ENCODE peak calls at places on chromosomes 3 and 15, in six cellular contexts. Q, S, Z, N, L and R are unnamed samples.
A peak's percentile ranks its signal among the peaks of the same experiment; 100 is the strongest.

GRCh38 chr3:195001961-195002861 is 268.7 kb downstream of the XXYLT1 start:
- DNase-seq in Q (peak; percentile 35), S (peak; percentile 73), Z (peak; percentile 90), N (peak; percentile 34), L (peak; percentile 57), R (peak; percentile 58)

GRCh38 chr3:194042947-194043346 is 93.0 kb upstream of the HES1 start:
- DNase-seq in Q (peak; percentile 87), S (no peak), Z (no peak), N (peak; percentile 83), L (no peak), R (no peak)

GRCh38 chr15:84598993-84599392 is 1.8 kb upstream of the ZSCAN2 start:
- DNase-seq in Q (peak; percentile 74), S (peak; percentile 62), Z (peak; percentile 27), N (peak; percentile 66), L (no peak), R (no peak)

GRCh38 chr3:15175590-15175989 is 30.5 kb upstream of the CAPN7 start:
- DNase-seq in Q (no peak), S (no peak), Z (no peak), N (no peak), L (no peak), R (no peak)

GRCh38 chr15:77243716-77244401 is 172.9 kb upstream of the TSPAN3 start:
- DNase-seq in Q (no peak), S (no peak), Z (no peak), N (no peak), L (no peak), R (no peak)

GRCh38 chr3:13161021-13161759 is 88.0 kb upstream of the IQSEC1 start:
- DNase-seq in Q (no peak), S (no peak), Z (peak; percentile 16), N (no peak), L (no peak), R (no peak)

GRCh38 chr3:95049841-95050240 is 987.0 kb downstream of the NSUN3 start:
- DNase-seq in Q (no peak), S (no peak), Z (no peak), N (no peak), L (no peak), R (peak; percentile 0)

GRCh38 chr3:122760457-122761271 is 33.0 kb downstream of the HSPBAP1 start:
- DNase-seq in Q (no peak), S (no peak), Z (peak; percentile 50), N (no peak), L (no peak), R (peak; percentile 83)

GRCh38 chr3:171646357-171647133 is 163.7 kb downstream of the PLD1 start:
- DNase-seq in Q (peak; percentile 79), S (peak; percentile 59), Z (no peak), N (peak; percentile 80), L (no peak), R (no peak)

GRCh38 chr15:64334530-64334929 is 21.4 kb downstream of the CSNK1G1 start:
- DNase-seq in Q (no peak), S (no peak), Z (no peak), N (no peak), L (no peak), R (no peak)

GRCh38 chr15:73983211-73983727 is 8.8 kb downstream of the STOML1 start:
- DNase-seq in Q (peak; percentile 78), S (peak; percentile 74), Z (peak; percentile 91), N (peak; percentile 77), L (peak; percentile 71), R (peak; percentile 48)

GRCh38 chr15:50302581-50302980 is 37.1 kb upstream of the HDC start:
- DNase-seq in Q (no peak), S (no peak), Z (no peak), N (no peak), L (no peak), R (no peak)

GRCh38 chr3:152377184-152377570 is 108.4 kb downstream of the MBNL1 start:
- DNase-seq in Q (no peak), S (no peak), Z (no peak), N (no peak), L (no peak), R (no peak)

GRCh38 chr3:152374260-152374990 is 105.7 kb downstream of the MBNL1 start:
- DNase-seq in Q (peak; percentile 40), S (no peak), Z (no peak), N (no peak), L (no peak), R (no peak)

GRCh38 chr3:152373379-152373778 is 104.7 kb downstream of the MBNL1 start:
- DNase-seq in Q (no peak), S (no peak), Z (no peak), N (no peak), L (no peak), R (no peak)

GRCh38 chr3:152376351-152377183 is 107.8 kb downstream of the MBNL1 start:
- DNase-seq in Q (peak; percentile 68), S (no peak), Z (no peak), N (peak; percentile 84), L (no peak), R (no peak)

GRCh38 chr3:152375546-152375945 is 106.8 kb downstream of the MBNL1 start:
- DNase-seq in Q (peak; percentile 63), S (no peak), Z (no peak), N (peak; percentile 67), L (no peak), R (no peak)
- H3K4me3 ChIP-seq in Q (no peak overlapping the region), S (no peak overlapping the region), Z (no peak overlapping the region), N (no peak overlapping the region), L (no peak overlapping the region), R (no peak overlapping the region)

GRCh38 chr3:192919895-192920294 is 2.2 kb upstream of the MB21D2 start:
- DNase-seq in Q (no peak), S (no peak), Z (no peak), N (no peak), L (no peak), R (no peak)

GRCh38 chr3:192917508-192918274 is at the start of gene MB21D2:
- DNase-seq in Q (peak; percentile 70), S (peak; percentile 66), Z (peak; percentile 86), N (peak; percentile 80), L (peak; percentile 88), R (no peak)

GRCh38 chr3:192917258-192917507 is 473 bp downstream of the MB21D2 start:
- DNase-seq in Q (no peak), S (no peak), Z (peak; percentile 57), N (no peak), L (no peak), R (no peak)

GRCh38 chr3:192916455-192917257 is 1.0 kb downstream of the MB21D2 start:
- DNase-seq in Q (peak; percentile 70), S (peak; percentile 52), Z (peak; percentile 74), N (peak; percentile 73), L (peak; percentile 87), R (no peak)

DNA sequence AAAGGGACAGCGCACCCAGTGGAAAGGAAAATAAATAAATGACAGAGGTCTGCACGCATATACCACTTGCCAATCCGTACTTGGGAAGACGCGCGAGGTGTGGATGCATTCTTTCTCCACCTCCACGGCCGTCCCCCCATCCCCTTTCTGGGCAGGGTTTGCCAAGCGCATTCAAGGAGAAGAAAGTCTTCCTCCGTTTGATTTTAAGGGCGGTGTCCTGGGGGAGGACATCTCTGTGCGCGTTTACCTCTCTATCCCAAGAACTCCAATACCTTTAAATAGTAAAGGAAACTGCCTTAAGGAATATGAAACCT is 576 bp upstream of the MB21D2 start:
- DNase-seq in Q (no peak), S (no peak), Z (no peak), N (no peak), L (no peak), R (no peak)
- TF ChIP-seq CTCF in Q (no peak), S (peak; percentile 12), Z (peak; percentile 43), N (no peak), L (no peak), R (no peak)

GRCh38 chr3:100046986-100047385 is 67.3 kb downstream of the FILIP1L start:
- DNase-seq in Q (no peak), S (no peak), Z (no peak), N (no peak), L (no peak), R (no peak)
- H3K4me3 ChIP-seq in Q (no peak overlapping the region), S (no peak overlapping the region), Z (no peak overlapping the region), N (no peak overlapping the region), L (no peak overlapping the region), R (no peak overlapping the region)

DNA sequence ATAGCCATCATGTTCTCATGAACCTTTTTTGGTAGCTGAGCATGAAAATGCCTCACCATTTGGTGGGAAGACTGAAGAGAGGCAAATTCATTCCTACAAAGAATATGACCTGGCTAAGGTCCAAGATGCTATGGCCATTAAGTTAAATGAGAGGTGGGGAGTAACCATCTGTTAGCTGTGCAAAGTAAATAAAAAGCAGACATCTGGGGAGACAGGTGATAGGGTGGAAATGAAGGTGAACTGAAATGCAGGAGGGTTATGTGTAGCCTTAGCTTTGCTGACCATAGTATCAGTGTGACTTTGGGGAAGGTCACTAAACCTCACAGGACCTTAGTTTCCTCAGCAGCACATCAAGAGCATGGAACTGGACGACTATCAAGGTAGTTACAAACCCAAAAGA is 111.0 kb upstream of the STRIT1 start:
- DNase-seq in Q (no peak), S (no peak), Z (no peak), N (no peak), L (no peak), R (no peak)
- TF ChIP-seq CTCF in Q (no peak), S (no peak), Z (no peak), N (no peak), L (no peak), R (no peak)